ENCODE peak calls at places on chromosomes 7 and 10, in five cellular contexts. One of them, this sample, is unnamed.

GRCh38 chr7:141071855-141072547 is 1.9 kb upstream of the TMEM178B start:
- DNase-seq in stomach: no peak
- DNase-seq in thoracic aorta: no peak
- DNase-seq in BE2C: peak
- DNase-seq in right atrium auricular region: no peak
- DNase-seq in this sample: no peak

GRCh38 chr10:103765981-103766380 is 89.4 kb downstream of the SH3PXD2A start:
- DNase-seq in stomach: peak
- DNase-seq in BE2C: peak
- DNase-seq in right atrium auricular region: no peak
- DNase-seq in thoracic aorta: no peak
- DNase-seq in this sample: no peak

GRCh38 chr10:60130130-60130579 is 223.8 kb upstream of the CCDC6 start:
- DNase-seq in thoracic aorta: no peak
- DNase-seq in BE2C: peak
- DNase-seq in right atrium auricular region: no peak
- DNase-seq in stomach: no peak
- DNase-seq in this sample: no peak

GRCh38 chr7:131051304-131051703 is 276.4 kb upstream of the MKLN1 start:
- DNase-seq in right atrium auricular region: no peak
- DNase-seq in thoracic aorta: no peak
- DNase-seq in stomach: no peak
- DNase-seq in BE2C: no peak
- DNase-seq in this sample: no peak

GRCh38 chr7:131219277-131220041 is 108.2 kb upstream of the MKLN1 start:
- DNase-seq in right atrium auricular region: peak
- DNase-seq in stomach: no peak
- DNase-seq in thoracic aorta: no peak
- DNase-seq in BE2C: no peak
- DNase-seq in this sample: no peak

GRCh38 chr10:18868919-18869318 is 179.7 kb upstream of the MALRD1 start:
- DNase-seq in thoracic aorta: no peak
- DNase-seq in BE2C: no peak
- DNase-seq in right atrium auricular region: no peak
- DNase-seq in stomach: no peak
- DNase-seq in this sample: no peak

GRCh38 chr7:95646350-95646749 is 50.0 kb upstream of the PDK4 start:
- DNase-seq in right atrium auricular region: no peak
- DNase-seq in stomach: no peak
- DNase-seq in BE2C: no peak
- DNase-seq in thoracic aorta: no peak
- DNase-seq in this sample: no peak

GRCh38 chr7:33733865-33734650 is 171.3 kb upstream of the BMPER start:
- DNase-seq in BE2C: no peak
- DNase-seq in thoracic aorta: no peak
- DNase-seq in stomach: peak
- DNase-seq in right atrium auricular region: no peak
- DNase-seq in this sample: no peak

GRCh38 chr10:129491123-129491734 is 24.2 kb downstream of the MGMT start:
- DNase-seq in thoracic aorta: no peak
- DNase-seq in stomach: no peak
- DNase-seq in BE2C: no peak
- DNase-seq in right atrium auricular region: no peak
- DNase-seq in this sample: no peak

GRCh38 chr7:39746162-39746782 is 122.9 kb downstream of the RALA start:
- DNase-seq in BE2C: peak
- DNase-seq in stomach: peak
- DNase-seq in thoracic aorta: peak
- DNase-seq in right atrium auricular region: peak
- DNase-seq in this sample: no peak

GRCh38 chr7:27564881-27565482 is 97.7 kb downstream of the HIBADH start:
- DNase-seq in thoracic aorta: no peak
- DNase-seq in right atrium auricular region: no peak
- DNase-seq in BE2C: no peak
- DNase-seq in stomach: no peak
- DNase-seq in this sample: no peak

GRCh38 chr7:75689246-75690099 is 49.3 kb downstream of the HIP1 start:
- DNase-seq in right atrium auricular region: no peak
- DNase-seq in thoracic aorta: no peak
- DNase-seq in BE2C: no peak
- DNase-seq in stomach: no peak
- DNase-seq in this sample: no peak

GRCh38 chr7:96720843-96721242 is 11.2 kb upstream of the SEM1 start:
- DNase-seq in thoracic aorta: no peak
- DNase-seq in stomach: no peak
- DNase-seq in right atrium auricular region: no peak
- DNase-seq in BE2C: no peak
- DNase-seq in this sample: no peak

GRCh38 chr7:1257863-1258262 is 25.2 kb downstream of the UNCX start:
- DNase-seq in thoracic aorta: no peak
- DNase-seq in right atrium auricular region: no peak
- DNase-seq in BE2C: no peak
- DNase-seq in stomach: no peak
- DNase-seq in this sample: no peak

GRCh38 chr7:117538053-117538452 is 58.2 kb downstream of the CFTR start:
- DNase-seq in BE2C: no peak
- DNase-seq in thoracic aorta: no peak
- DNase-seq in right atrium auricular region: no peak
- DNase-seq in stomach: no peak
- DNase-seq in this sample: no peak

GRCh38 chr10:14454629-14455028 is 123.9 kb upstream of the FRMD4A start:
- DNase-seq in BE2C: no peak
- DNase-seq in right atrium auricular region: no peak
- DNase-seq in thoracic aorta: no peak
- DNase-seq in stomach: no peak
- DNase-seq in this sample: no peak
- TF ChIP-seq CTCF in BE2C: no peak
- TF ChIP-seq CTCF in right atrium auricular region: no peak
- TF ChIP-seq CTCF in thoracic aorta: no peak
- TF ChIP-seq CTCF in stomach: no peak
- TF ChIP-seq CTCF in this sample: no peak

GRCh38 chr10:77970869-77971803 is 44.6 kb upstream of the DLG5 start:
- DNase-seq in right atrium auricular region: peak
- DNase-seq in BE2C: peak
- DNase-seq in thoracic aorta: peak
- DNase-seq in stomach: peak
- DNase-seq in this sample: no peak
- H3K4me3 ChIP-seq in right atrium auricular region: no peak
- H3K4me3 ChIP-seq in BE2C: no peak
- H3K4me3 ChIP-seq in thoracic aorta: peak
- H3K4me3 ChIP-seq in stomach: no peak
- H3K4me3 ChIP-seq in this sample: no peak

GRCh38 chr7:133275008-133275407 is 22.1 kb downstream of the EXOC4 start:
- DNase-seq in right atrium auricular region: no peak
- DNase-seq in thoracic aorta: no peak
- DNase-seq in BE2C: no peak
- DNase-seq in stomach: no peak
- DNase-seq in this sample: no peak
- TF ChIP-seq CTCF in right atrium auricular region: no peak
- TF ChIP-seq CTCF in thoracic aorta: no peak
- TF ChIP-seq CTCF in BE2C: peak
- TF ChIP-seq CTCF in stomach: no peak
- TF ChIP-seq CTCF in this sample: no peak

GRCh38 chr10:124677871-124678565 is 66.2 kb downstream of the FAM53B start:
- DNase-seq in stomach: no peak
- DNase-seq in BE2C: peak
- DNase-seq in right atrium auricular region: peak
- DNase-seq in thoracic aorta: no peak
- DNase-seq in this sample: no peak

GRCh38 chr10:124678566-124679240 is 65.5 kb downstream of the FAM53B start:
- DNase-seq in thoracic aorta: no peak
- DNase-seq in stomach: no peak
- DNase-seq in right atrium auricular region: no peak
- DNase-seq in BE2C: no peak
- DNase-seq in this sample: no peak

GRCh38 chr10:124681091-124681490 is 63.1 kb downstream of the FAM53B start:
- DNase-seq in stomach: no peak
- DNase-seq in right atrium auricular region: no peak
- DNase-seq in BE2C: no peak
- DNase-seq in thoracic aorta: no peak
- DNase-seq in this sample: no peak

GRCh38 chr10:124680675-124681074 is 63.5 kb downstream of the FAM53B start:
- DNase-seq in right atrium auricular region: peak
- DNase-seq in stomach: no peak
- DNase-seq in thoracic aorta: no peak
- DNase-seq in BE2C: no peak
- DNase-seq in this sample: no peak

DNA sequence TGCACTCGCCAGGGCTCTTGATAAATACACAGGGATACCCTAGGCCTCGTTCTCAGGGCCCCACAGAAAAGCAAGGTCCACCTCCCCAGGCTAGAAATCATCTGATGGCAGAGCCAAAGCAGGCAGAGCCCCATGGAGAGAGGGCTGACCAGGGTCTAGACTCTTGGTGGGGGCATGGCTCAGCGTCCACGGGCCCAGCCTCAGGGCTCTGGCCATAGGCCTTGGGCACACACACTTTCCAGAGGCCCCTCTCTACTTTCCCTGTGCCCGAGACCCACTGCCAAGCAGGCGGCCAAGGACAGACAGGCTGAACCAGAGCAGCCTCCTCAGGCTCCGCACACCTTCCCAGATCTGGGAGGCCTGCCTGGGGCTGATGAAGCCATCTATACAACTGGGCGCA is 64.8 kb downstream of the FAM53B start:
- DNase-seq in thoracic aorta: no peak
- DNase-seq in right atrium auricular region: no peak
- DNase-seq in stomach: no peak
- DNase-seq in BE2C: no peak
- DNase-seq in this sample: no peak
- H3K4me3 ChIP-seq in thoracic aorta: no peak
- H3K4me3 ChIP-seq in right atrium auricular region: no peak
- H3K4me3 ChIP-seq in stomach: no peak
- H3K4me3 ChIP-seq in BE2C: no peak
- H3K4me3 ChIP-seq in this sample: no peak

GRCh38 chr7:43942997-43943701 is 16.9 kb downstream of the UBE2D4 start:
- DNase-seq in stomach: peak
- DNase-seq in right atrium auricular region: no peak
- DNase-seq in BE2C: no peak
- DNase-seq in thoracic aorta: no peak
- DNase-seq in this sample: no peak
- TF ChIP-seq CTCF in stomach: no peak
- TF ChIP-seq CTCF in right atrium auricular region: no peak
- TF ChIP-seq CTCF in BE2C: peak
- TF ChIP-seq CTCF in thoracic aorta: no peak
- TF ChIP-seq CTCF in this sample: no peak

GRCh38 chr10:69092959-69093850 is 5.3 kb downstream of the SRGN start:
- DNase-seq in right atrium auricular region: peak
- DNase-seq in thoracic aorta: peak
- DNase-seq in BE2C: peak
- DNase-seq in stomach: peak
- DNase-seq in this sample: no peak

GRCh38 chr10:69088801-69089501 is 1.0 kb downstream of the SRGN start:
- DNase-seq in BE2C: no peak
- DNase-seq in stomach: no peak
- DNase-seq in thoracic aorta: no peak
- DNase-seq in right atrium auricular region: no peak
- DNase-seq in this sample: no peak

GRCh38 chr10:69089638-69090599 is 2.0 kb downstream of the SRGN start:
- DNase-seq in BE2C: no peak
- DNase-seq in right atrium auricular region: no peak
- DNase-seq in stomach: peak
- DNase-seq in thoracic aorta: no peak
- DNase-seq in this sample: no peak

GRCh38 chr10:69088471-69088769 is 517 bp downstream of the SRGN start:
- DNase-seq in stomach: no peak
- DNase-seq in BE2C: no peak
- DNase-seq in thoracic aorta: no peak
- DNase-seq in right atrium auricular region: no peak
- DNase-seq in this sample: no peak

DNA sequence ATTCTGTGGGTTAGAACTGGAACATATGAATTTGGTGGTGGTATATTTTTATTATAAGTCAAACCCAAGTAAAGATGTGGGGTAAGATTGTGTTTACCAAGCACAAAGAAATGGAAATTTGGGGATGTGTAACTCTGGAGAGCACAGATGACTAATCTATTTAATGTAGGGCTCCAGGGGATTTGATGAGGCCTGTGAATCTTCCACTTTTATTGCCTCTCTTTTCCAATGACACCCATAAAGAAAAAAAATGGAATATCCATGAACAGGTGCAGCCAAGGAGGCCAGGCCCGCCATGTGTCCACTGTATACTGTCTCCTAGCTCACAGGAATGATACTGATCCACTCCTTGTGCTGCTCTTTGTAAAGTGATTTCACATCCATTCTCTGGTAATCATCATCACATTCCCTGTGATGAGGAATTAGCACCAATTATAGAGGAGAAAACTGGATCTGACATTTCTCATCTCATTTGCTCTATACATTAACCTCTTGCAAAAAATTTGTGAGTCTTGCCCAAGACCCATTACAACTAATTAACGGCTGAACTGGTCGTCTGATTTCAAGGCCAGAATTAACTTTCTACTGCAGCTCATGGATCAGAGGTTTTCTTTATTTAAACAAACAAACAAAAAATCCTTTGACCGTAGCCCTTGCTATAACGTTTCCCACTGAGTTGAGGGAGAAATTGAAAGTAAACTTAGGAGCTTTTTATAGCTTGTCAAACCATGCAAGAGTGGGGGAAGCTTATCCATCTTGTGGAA is 3.0 kb downstream of the SRGN start:
- DNase-seq in stomach: no peak
- DNase-seq in BE2C: no peak
- DNase-seq in thoracic aorta: no peak
- DNase-seq in right atrium auricular region: no peak
- DNase-seq in this sample: no peak
- H3K4me3 ChIP-seq in stomach: peak
- H3K4me3 ChIP-seq in BE2C: no peak
- H3K4me3 ChIP-seq in thoracic aorta: peak
- H3K4me3 ChIP-seq in right atrium auricular region: peak
- H3K4me3 ChIP-seq in this sample: peak

DNA sequence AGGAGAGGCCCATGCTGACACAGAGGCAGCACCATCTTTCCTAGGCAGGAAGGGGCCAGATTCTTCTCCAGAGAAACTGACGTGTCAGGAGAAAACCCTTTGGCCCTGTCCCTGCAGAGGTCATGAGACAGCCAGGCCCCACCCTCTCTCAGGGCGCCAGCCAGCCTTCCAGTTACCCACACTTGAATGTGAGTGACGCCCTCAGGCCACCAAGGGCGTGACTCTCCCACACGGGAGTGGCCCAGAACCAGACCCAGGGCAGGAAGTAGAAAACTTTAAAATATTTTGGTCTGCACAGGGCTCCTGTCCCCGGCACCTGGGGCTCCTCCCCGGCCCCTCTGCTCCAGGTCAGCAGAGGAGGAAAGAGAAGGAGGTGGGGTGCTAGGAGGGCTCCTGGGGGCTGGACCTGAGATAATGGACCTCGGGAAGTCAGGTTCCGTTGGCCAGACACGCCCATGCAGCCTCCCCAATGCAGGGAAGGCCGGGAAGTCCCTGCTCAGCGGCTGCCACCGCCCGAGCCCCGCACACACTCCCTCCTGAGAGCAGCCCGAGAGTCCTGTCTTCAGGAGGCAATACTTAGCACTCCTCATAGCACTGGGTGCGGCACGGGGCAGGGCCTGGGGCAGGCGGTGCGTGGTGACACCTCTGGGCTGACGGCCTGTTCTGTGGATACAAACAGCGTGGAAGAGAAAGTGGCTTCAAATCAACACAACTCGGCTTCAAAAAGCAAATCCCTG is 67.0 kb upstream of the CFAP46 start:
- DNase-seq in BE2C: no peak
- DNase-seq in thoracic aorta: no peak
- DNase-seq in stomach: peak
- DNase-seq in right atrium auricular region: peak
- DNase-seq in this sample: no peak
- TF ChIP-seq CTCF in BE2C: no peak
- TF ChIP-seq CTCF in thoracic aorta: no peak
- TF ChIP-seq CTCF in stomach: no peak
- TF ChIP-seq CTCF in right atrium auricular region: no peak
- TF ChIP-seq CTCF in this sample: no peak

This sample was measured in vagina.